ENCODE peak calls at places on chromosomes 13 and 19, in ten cellular contexts. G, P, Z, Q, O, N, L, K, F and R are unnamed samples.
A peak's percentile ranks its signal among the peaks of the same experiment; 100 is the strongest.

GRCh38 chr19:30659638-30660037 is 287.5 kb downstream of the ZNF536 start:
- DNase-seq in Q (no peak), L (no peak), Z (no peak), F (no peak), P (no peak), G (no peak), K (no peak), O (no peak), N (no peak), R (no peak)

GRCh38 chr13:84844473-84844872 is 954.7 kb downstream of the SLITRK6 start:
- DNase-seq in Z (no peak), G (peak; percentile 10), F (peak; percentile 4), K (no peak), Q (no peak), N (peak; percentile 1), P (no peak), L (no peak), O (no peak), R (no peak)

GRCh38 chr13:90787007-90787406 is 560.5 kb upstream of the MIR17HG start:
- DNase-seq in F (no peak), N (no peak), Z (no peak), L (no peak), O (no peak), P (no peak), Q (no peak), K (no peak), G (no peak), R (no peak)

GRCh38 chr19:43997631-43998290 is 5.0 kb upstream of the ZNF230 start:
- DNase-seq in O (no peak), P (peak; percentile 30), F (no peak), N (no peak), Z (peak; percentile 3), Q (peak; percentile 24), G (no peak), K (peak; percentile 30), L (no peak), R (no peak)

GRCh38 chr19:10113964-10114650 is 2.6 kb downstream of the P2RY11 start:
- DNase-seq in Q (no peak), O (no peak), K (no peak), L (no peak), Z (peak; percentile 21), G (no peak), N (no peak), F (no peak), P (no peak), R (no peak)

GRCh38 chr19:32581704-32582164 is 744 bp downstream of the PDCD5 start:
- DNase-seq in Q (peak; percentile 66), F (no peak), Z (peak; percentile 60), N (no peak), G (peak; percentile 54), L (peak; percentile 6), P (peak; percentile 15), K (peak; percentile 42), O (peak; percentile 28), R (no peak)

GRCh38 chr13:40762849-40763248 is 8.1 kb downstream of the MRPS31 start:
- DNase-seq in N (no peak), F (no peak), G (no peak), Z (no peak), Q (peak; percentile 65), L (no peak), K (no peak), P (no peak), O (no peak), R (no peak)

GRCh38 chr19:47518854-47519253 is 4.0 kb upstream of the NAPA start:
- DNase-seq in Q (no peak), L (no peak), K (no peak), G (no peak), P (no peak), O (no peak), N (no peak), F (no peak), Z (no peak), R (no peak)

GRCh38 chr13:76687467-76687866 is 198.7 kb downstream of the KCTD12 start:
- DNase-seq in N (no peak), P (no peak), L (no peak), K (no peak), F (no peak), Z (no peak), G (no peak), Q (no peak), O (no peak), R (no peak)

GRCh38 chr13:23427342-23428182 is 5.9 kb downstream of the SACS start:
- DNase-seq in L (no peak), N (peak; percentile 5), P (no peak), Z (no peak), K (peak; percentile 33), O (peak; percentile 82), G (peak; percentile 79), F (no peak), Q (peak; percentile 97), R (no peak)

GRCh38 chr13:77207943-77208342 is 119.0 kb downstream of the MYCBP2 start:
- DNase-seq in Q (peak; percentile 96), N (no peak), L (no peak), F (no peak), P (no peak), G (no peak), Z (no peak), K (no peak), O (no peak), R (no peak)

GRCh38 chr13:40484981-40485380 is 181.5 kb downstream of the FOXO1 start:
- DNase-seq in K (no peak), Q (no peak), G (no peak), Z (no peak), P (no peak), O (no peak), N (no peak), F (no peak), L (no peak), R (peak; percentile 85)

GRCh38 chr13:88162076-88162702 is 491.0 kb downstream of the SLITRK5 start:
- DNase-seq in K (no peak), Z (no peak), Q (no peak), L (no peak), N (no peak), P (no peak), F (no peak), G (no peak), O (no peak), R (no peak)

GRCh38 chr19:33785795-33786194 is 10.9 kb upstream of the KCTD15 start:
- DNase-seq in Z (no peak), G (no peak), K (no peak), Q (peak; percentile 70), L (no peak), N (no peak), F (no peak), O (no peak), P (no peak), R (no peak)

GRCh38 chr13:106795847-106796246 is 227.9 kb upstream of the ARGLU1 start:
- DNase-seq in F (no peak), Z (no peak), G (no peak), K (no peak), N (no peak), L (no peak), Q (no peak), O (no peak), P (no peak), R (no peak)
- H3K4me3 ChIP-seq in F (no peak overlapping the region), Z (no peak overlapping the region), G (no peak overlapping the region), K (no peak overlapping the region), N (no peak overlapping the region), L (peak overlapping the region; percentile 34), Q (peak overlapping the region; percentile 26), O (no peak overlapping the region), P (peak overlapping the region; percentile 35), R (no peak overlapping the region)

DNA sequence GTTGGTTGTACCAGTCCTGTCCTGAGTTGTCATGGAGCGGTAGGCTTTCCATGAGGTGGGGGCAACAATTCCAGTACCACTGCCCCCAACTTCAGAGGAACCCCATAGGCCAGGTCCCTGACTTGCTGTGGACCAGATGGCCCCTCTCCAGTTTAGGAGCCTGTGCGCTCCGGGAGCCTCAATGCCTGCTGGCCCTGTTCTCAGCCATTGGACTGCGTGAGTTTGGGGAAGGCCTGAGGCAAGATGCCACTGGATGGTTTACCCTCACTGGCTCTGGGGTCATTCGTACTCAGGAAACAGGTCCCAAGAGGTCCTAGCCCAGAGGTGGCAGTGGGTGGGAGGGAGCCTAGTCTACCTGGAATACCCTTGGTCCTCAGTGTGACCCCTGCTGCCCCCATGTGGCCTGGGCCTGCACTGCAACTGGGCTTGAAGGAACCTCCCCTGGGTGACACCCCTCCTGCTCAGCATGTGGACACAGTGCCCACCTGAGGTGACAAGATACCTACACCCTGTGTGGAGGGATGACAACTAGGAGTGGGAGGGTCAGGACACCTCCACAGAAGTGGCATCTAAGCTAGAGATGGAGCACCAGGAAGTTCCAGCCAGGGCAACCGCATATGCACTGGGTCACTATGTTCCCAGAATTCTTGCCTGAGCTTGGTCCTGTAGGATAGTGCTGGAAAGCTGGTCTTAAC is 6.0 kb upstream of the PRR19 start:
- DNase-seq in L (peak; percentile 55), O (peak; percentile 87), Z (peak; percentile 86), P (peak; percentile 76), K (peak; percentile 93), F (peak; percentile 61), G (peak; percentile 86), Q (peak; percentile 41), N (peak; percentile 74), R (peak; percentile 83)
- TF ChIP-seq POLR2A in L (no peak), O (no peak), Z (peak; percentile 67), P (no peak), K (no peak), F (no peak), G (no peak), Q (no peak), N (peak; percentile 45), R (no peak)

DNA sequence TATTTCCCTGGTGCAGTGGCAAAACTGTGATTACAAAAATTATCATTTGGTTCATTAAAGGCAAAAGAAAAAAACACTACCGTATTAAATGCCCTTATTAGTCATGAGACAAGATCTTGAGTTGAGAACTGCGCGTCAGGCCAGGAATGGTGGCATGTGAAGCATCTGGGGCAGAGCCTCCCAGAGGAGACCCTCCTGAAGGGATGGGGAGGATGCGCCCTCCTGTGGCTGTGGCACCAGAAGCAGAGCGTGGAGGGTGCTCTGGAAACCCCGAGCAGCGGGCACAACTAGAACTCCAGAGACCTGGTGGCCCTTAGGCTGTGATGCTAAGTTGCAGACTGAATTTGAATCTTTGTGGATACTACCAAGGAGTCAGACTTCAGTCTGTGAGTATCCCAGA is 11.5 kb downstream of the CUL4A start:
- DNase-seq in Q (no peak), Z (no peak), L (no peak), F (no peak), K (no peak), G (peak; percentile 19), P (peak; percentile 44), O (no peak), N (no peak), R (no peak)
- TF ChIP-seq CTCF in Q (peak; percentile 31), Z (peak; percentile 14), L (peak; percentile 31), F (no peak), K (no peak), G (no peak), P (peak; percentile 43), O (no peak), N (peak; percentile 65), R (no peak)

DNA sequence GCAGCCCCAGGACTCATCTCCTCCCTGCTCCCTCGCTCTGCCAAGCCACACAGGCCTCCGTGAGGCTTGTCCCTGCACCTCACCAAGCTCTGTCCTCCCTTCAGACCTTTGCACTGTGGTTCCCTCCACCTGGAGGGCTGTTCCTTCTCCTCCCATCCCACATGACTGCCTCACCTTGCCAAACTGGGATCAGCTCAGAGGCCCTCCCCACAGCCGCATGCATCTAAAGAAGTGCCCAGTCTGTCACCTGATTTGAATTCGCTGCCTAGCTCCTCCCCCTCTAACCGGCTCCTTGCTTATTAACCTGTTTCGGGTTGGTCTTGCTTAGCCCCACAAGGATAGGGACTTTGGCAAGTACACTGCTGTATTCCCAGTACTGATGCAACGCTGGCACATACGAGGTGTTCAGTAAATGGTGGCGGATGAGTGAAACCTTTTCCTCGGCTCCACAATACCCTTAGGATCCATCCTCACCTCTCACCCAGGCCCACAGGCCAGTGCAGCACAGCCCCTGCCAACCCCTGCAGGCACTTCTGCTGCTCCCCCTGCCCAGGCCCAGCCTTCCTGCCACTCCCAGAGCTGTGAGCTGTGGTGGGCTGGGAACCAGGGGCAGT is 4.4 kb downstream of the AKT2 start:
- DNase-seq in F (no peak), N (no peak), O (no peak), Q (no peak), P (no peak), Z (no peak), L (peak; percentile 71), K (peak; percentile 60), G (no peak), R (no peak)
- H3K4me3 ChIP-seq in F (no peak overlapping the region), N (no peak overlapping the region), O (no peak overlapping the region), Q (no peak overlapping the region), P (no peak overlapping the region), Z (no peak overlapping the region), L (no peak overlapping the region), K (no peak overlapping the region), G (no peak overlapping the region), R (no peak overlapping the region)